ENCODE peak calls at places on chromosomes 12 and 14, in ten cellular contexts. Y is hippocampal formation; E is frontal cortex; S is renal cortical epithelial cell; P is stimulated activated CD4-positive, alpha-beta T cell treated with anti-CD3 and anti-CD28 coated beads, Interleukin-12 subunit alpha, Interleukin-12 subunit beta, amount 100 ng/mL, for 4 hours; U is endothelial cell of umbilical vein; O is RWPE1; F is iPS DF 19.7; M is NCI-H2081; T is HTR-8/SVneo. X is an unnamed sample.

GRCh38 chr14:73339846-73340565 is 102.7 kb downstream of the PAPLN start:
- DNase-seq in U (no peak), Y (no peak), E (no peak), O (no peak), S (no peak), M (no peak), T (no peak), F (no peak), P (no peak), X (no peak)

GRCh38 chr12:6091786-6092566 is 32.5 kb downstream of the VWF start:
- DNase-seq in U (no peak), O (no peak), M (no peak), P (no peak), E (no peak), Y (no peak), T (no peak), S (no peak), F (no peak), X (no peak)

GRCh38 chr12:47012552-47012951 is 66.9 kb upstream of the PCED1B start:
- DNase-seq in S (no peak), P (no peak), F (no peak), T (no peak), O (no peak), Y (no peak), E (no peak), U (no peak), M (no peak), X (no peak)

GRCh38 chr12:82425241-82425640 is 66.9 kb downstream of the METTL25 start:
- DNase-seq in U (no peak), M (no peak), E (no peak), F (no peak), O (no peak), T (no peak), S (peak; percentile 93), P (no peak), Y (no peak), X (no peak)

GRCh38 chr14:73786942-73787759 is 64.5 kb upstream of the PTGR2 start:
- DNase-seq in T (no peak), M (peak; percentile 16), Y (peak; percentile 63), P (peak; percentile 40), O (no peak), U (peak; percentile 37), E (peak; percentile 80), F (no peak), S (no peak), X (no peak)

GRCh38 chr14:48704639-48705038 is 881.5 kb downstream of the RPS29 start:
- DNase-seq in S (no peak), M (no peak), Y (no peak), E (no peak), F (no peak), P (no peak), T (no peak), U (no peak), O (no peak), X (no peak)

GRCh38 chr14:68306934-68307758 is 485.7 kb downstream of the ZFP36L1 start:
- DNase-seq in E (no peak), F (no peak), Y (no peak), O (no peak), M (peak; percentile 61), S (no peak), P (no peak), T (no peak), U (no peak), X (no peak)

GRCh38 chr14:93042968-93043940 is 72.5 kb downstream of the ITPK1 start:
- DNase-seq in E (no peak), P (no peak), S (peak; percentile 90), M (no peak), F (no peak), O (peak; percentile 95), T (peak; percentile 80), U (peak; percentile 22), Y (no peak), X (peak; percentile 80)

GRCh38 chr14:94974422-94974821 is 182.9 kb downstream of the DICER1 start:
- DNase-seq in E (no peak), M (no peak), O (no peak), U (no peak), T (no peak), P (no peak), F (no peak), Y (no peak), S (no peak), X (no peak)

GRCh38 chr14:87133073-87133815 is 859.7 kb downstream of the GALC start:
- DNase-seq in U (no peak), Y (no peak), O (peak; percentile 88), T (no peak), F (no peak), S (peak; percentile 90), E (no peak), P (no peak), M (no peak), X (no peak)

GRCh38 chr12:91319071-91319760 is 136.6 kb upstream of the DCN start:
- DNase-seq in Y (no peak), F (no peak), T (no peak), M (no peak), P (no peak), E (no peak), U (no peak), S (no peak), O (no peak), X (no peak)

GRCh38 chr12:48419409-48419935 is 52.9 kb upstream of the ANP32D start:
- DNase-seq in P (no peak), O (no peak), T (no peak), E (no peak), U (no peak), M (no peak), Y (no peak), F (no peak), S (no peak), X (no peak)

GRCh38 chr12:100717733-100718067 is 76.9 kb upstream of the ANO4 start:
- DNase-seq in U (no peak), E (no peak), Y (no peak), F (no peak), P (no peak), T (no peak), O (no peak), S (no peak), M (no peak), X (no peak)

GRCh38 chr14:104224516-104225281 is 86.3 kb downstream of the KIF26A start:
- DNase-seq in S (no peak), F (no peak), E (no peak), O (no peak), Y (no peak), P (peak; percentile 39), M (no peak), T (no peak), U (peak; percentile 14), X (no peak)